ENCODE peak calls at places on chromosomes 5 and 9, in ten cellular contexts. One of them, this sample, is unnamed.

GRCh38 chr9:97954550-97954989 is 16.6 kb upstream of the HEMGN start:
- DNase-seq in Jurkat, Clone E6-1: peak
- DNase-seq in activated T-helper 2 cell treated with anti-CD3 and anti-CD28 coated beads, Interferon-gamma antibody, Interleukin-2, Interleukin-4, amounts not matched to agents 10 μg/mL and 5 μg/mL and 100 μg/mL, durations not matched to agents 14 hours and 24 hours and 36 hours: peak
- DNase-seq in ELR: peak
- DNase-seq in CD8-positive, alpha-beta T cell: peak
- DNase-seq in AG04450: no peak
- DNase-seq in SK-N-DZ: peak
- DNase-seq in choroid plexus epithelial cell: peak
- DNase-seq in AML-193: peak
- DNase-seq in cardiac fibroblast: peak
- DNase-seq in this sample: peak

GRCh38 chr9:72478993-72479392 is 42.4 kb upstream of the TMC1 start:
- DNase-seq in SK-N-DZ: no peak
- DNase-seq in CD8-positive, alpha-beta T cell: no peak
- DNase-seq in AG04450: no peak
- DNase-seq in cardiac fibroblast: peak
- DNase-seq in ELR: peak
- DNase-seq in Jurkat, Clone E6-1: no peak
- DNase-seq in activated T-helper 2 cell treated with anti-CD3 and anti-CD28 coated beads, Interferon-gamma antibody, Interleukin-2, Interleukin-4, amounts not matched to agents 10 μg/mL and 5 μg/mL and 100 μg/mL, durations not matched to agents 14 hours and 24 hours and 36 hours: no peak
- DNase-seq in AML-193: no peak
- DNase-seq in choroid plexus epithelial cell: peak
- DNase-seq in this sample: no peak

GRCh38 chr5:180599590-180599914 is 8.3 kb upstream of the SCGB3A1 start:
- DNase-seq in activated T-helper 2 cell treated with anti-CD3 and anti-CD28 coated beads, Interferon-gamma antibody, Interleukin-2, Interleukin-4, amounts not matched to agents 10 μg/mL and 5 μg/mL and 100 μg/mL, durations not matched to agents 14 hours and 24 hours and 36 hours: no peak
- DNase-seq in ELR: no peak
- DNase-seq in AG04450: no peak
- DNase-seq in CD8-positive, alpha-beta T cell: no peak
- DNase-seq in AML-193: no peak
- DNase-seq in SK-N-DZ: no peak
- DNase-seq in Jurkat, Clone E6-1: no peak
- DNase-seq in cardiac fibroblast: no peak
- DNase-seq in choroid plexus epithelial cell: no peak
- DNase-seq in this sample: no peak

GRCh38 chr9:133892193-133892920 is 99.8 kb downstream of the VAV2 start:
- DNase-seq in SK-N-DZ: no peak
- DNase-seq in choroid plexus epithelial cell: no peak
- DNase-seq in activated T-helper 2 cell treated with anti-CD3 and anti-CD28 coated beads, Interferon-gamma antibody, Interleukin-2, Interleukin-4, amounts not matched to agents 10 μg/mL and 5 μg/mL and 100 μg/mL, durations not matched to agents 14 hours and 24 hours and 36 hours: no peak
- DNase-seq in ELR: no peak
- DNase-seq in CD8-positive, alpha-beta T cell: no peak
- DNase-seq in AG04450: no peak
- DNase-seq in AML-193: no peak
- DNase-seq in cardiac fibroblast: no peak
- DNase-seq in Jurkat, Clone E6-1: no peak
- DNase-seq in this sample: no peak

GRCh38 chr5:103424453-103425205 is 138.0 kb downstream of the NUDT12 start:
- DNase-seq in SK-N-DZ: no peak
- DNase-seq in AG04450: peak
- DNase-seq in Jurkat, Clone E6-1: no peak
- DNase-seq in CD8-positive, alpha-beta T cell: no peak
- DNase-seq in AML-193: no peak
- DNase-seq in ELR: peak
- DNase-seq in cardiac fibroblast: peak
- DNase-seq in activated T-helper 2 cell treated with anti-CD3 and anti-CD28 coated beads, Interferon-gamma antibody, Interleukin-2, Interleukin-4, amounts not matched to agents 10 μg/mL and 5 μg/mL and 100 μg/mL, durations not matched to agents 14 hours and 24 hours and 36 hours: no peak
- DNase-seq in choroid plexus epithelial cell: peak
- DNase-seq in this sample: no peak

GRCh38 chr9:137245450-137246421 is 4.6 kb downstream of the TUBB4B start:
- DNase-seq in activated T-helper 2 cell treated with anti-CD3 and anti-CD28 coated beads, Interferon-gamma antibody, Interleukin-2, Interleukin-4, amounts not matched to agents 10 μg/mL and 5 μg/mL and 100 μg/mL, durations not matched to agents 14 hours and 24 hours and 36 hours: no peak
- DNase-seq in AG04450: no peak
- DNase-seq in CD8-positive, alpha-beta T cell: no peak
- DNase-seq in ELR: no peak
- DNase-seq in cardiac fibroblast: no peak
- DNase-seq in SK-N-DZ: no peak
- DNase-seq in AML-193: no peak
- DNase-seq in choroid plexus epithelial cell: no peak
- DNase-seq in Jurkat, Clone E6-1: no peak
- DNase-seq in this sample: no peak

GRCh38 chr5:72417333-72418062 is 89.7 kb downstream of the ZNF366 start:
- DNase-seq in Jurkat, Clone E6-1: no peak
- DNase-seq in activated T-helper 2 cell treated with anti-CD3 and anti-CD28 coated beads, Interferon-gamma antibody, Interleukin-2, Interleukin-4, amounts not matched to agents 10 μg/mL and 5 μg/mL and 100 μg/mL, durations not matched to agents 14 hours and 24 hours and 36 hours: no peak
- DNase-seq in AML-193: no peak
- DNase-seq in ELR: no peak
- DNase-seq in cardiac fibroblast: no peak
- DNase-seq in AG04450: no peak
- DNase-seq in CD8-positive, alpha-beta T cell: no peak
- DNase-seq in SK-N-DZ: no peak
- DNase-seq in choroid plexus epithelial cell: no peak
- DNase-seq in this sample: no peak

GRCh38 chr5:54756301-54756700 is 229.1 kb downstream of the ESM1 start:
- DNase-seq in cardiac fibroblast: no peak
- DNase-seq in SK-N-DZ: no peak
- DNase-seq in CD8-positive, alpha-beta T cell: no peak
- DNase-seq in AML-193: no peak
- DNase-seq in Jurkat, Clone E6-1: no peak
- DNase-seq in AG04450: no peak
- DNase-seq in choroid plexus epithelial cell: no peak
- DNase-seq in activated T-helper 2 cell treated with anti-CD3 and anti-CD28 coated beads, Interferon-gamma antibody, Interleukin-2, Interleukin-4, amounts not matched to agents 10 μg/mL and 5 μg/mL and 100 μg/mL, durations not matched to agents 14 hours and 24 hours and 36 hours: no peak
- DNase-seq in ELR: no peak
- DNase-seq in this sample: no peak

GRCh38 chr5:67081259-67081658 is 115.3 kb downstream of the CD180 start:
- DNase-seq in CD8-positive, alpha-beta T cell: no peak
- DNase-seq in ELR: no peak
- DNase-seq in AML-193: no peak
- DNase-seq in activated T-helper 2 cell treated with anti-CD3 and anti-CD28 coated beads, Interferon-gamma antibody, Interleukin-2, Interleukin-4, amounts not matched to agents 10 μg/mL and 5 μg/mL and 100 μg/mL, durations not matched to agents 14 hours and 24 hours and 36 hours: no peak
- DNase-seq in AG04450: no peak
- DNase-seq in Jurkat, Clone E6-1: no peak
- DNase-seq in choroid plexus epithelial cell: no peak
- DNase-seq in SK-N-DZ: no peak
- DNase-seq in cardiac fibroblast: no peak
- DNase-seq in this sample: no peak

GRCh38 chr9:16645970-16646369 is 224.5 kb downstream of the BNC2 start:
- DNase-seq in Jurkat, Clone E6-1: no peak
- DNase-seq in ELR: no peak
- DNase-seq in AG04450: no peak
- DNase-seq in AML-193: no peak
- DNase-seq in CD8-positive, alpha-beta T cell: no peak
- DNase-seq in cardiac fibroblast: peak
- DNase-seq in choroid plexus epithelial cell: no peak
- DNase-seq in activated T-helper 2 cell treated with anti-CD3 and anti-CD28 coated beads, Interferon-gamma antibody, Interleukin-2, Interleukin-4, amounts not matched to agents 10 μg/mL and 5 μg/mL and 100 μg/mL, durations not matched to agents 14 hours and 24 hours and 36 hours: no peak
- DNase-seq in SK-N-DZ: no peak
- DNase-seq in this sample: no peak

GRCh38 chr9:85987236-85987635 is 46.3 kb downstream of the NAA35 start:
- DNase-seq in activated T-helper 2 cell treated with anti-CD3 and anti-CD28 coated beads, Interferon-gamma antibody, Interleukin-2, Interleukin-4, amounts not matched to agents 10 μg/mL and 5 μg/mL and 100 μg/mL, durations not matched to agents 14 hours and 24 hours and 36 hours: no peak
- DNase-seq in CD8-positive, alpha-beta T cell: no peak
- DNase-seq in Jurkat, Clone E6-1: no peak
- DNase-seq in choroid plexus epithelial cell: no peak
- DNase-seq in AML-193: no peak
- DNase-seq in ELR: no peak
- DNase-seq in SK-N-DZ: no peak
- DNase-seq in AG04450: no peak
- DNase-seq in cardiac fibroblast: no peak
- DNase-seq in this sample: no peak

GRCh38 chr5:14464101-14464500 is 117.5 kb upstream of the OTULINL start:
- DNase-seq in AML-193: no peak
- DNase-seq in activated T-helper 2 cell treated with anti-CD3 and anti-CD28 coated beads, Interferon-gamma antibody, Interleukin-2, Interleukin-4, amounts not matched to agents 10 μg/mL and 5 μg/mL and 100 μg/mL, durations not matched to agents 14 hours and 24 hours and 36 hours: no peak
- DNase-seq in CD8-positive, alpha-beta T cell: no peak
- DNase-seq in choroid plexus epithelial cell: peak
- DNase-seq in AG04450: no peak
- DNase-seq in cardiac fibroblast: peak
- DNase-seq in Jurkat, Clone E6-1: no peak
- DNase-seq in SK-N-DZ: no peak
- DNase-seq in ELR: no peak
- DNase-seq in this sample: no peak

GRCh38 chr9:96203867-96204412 is 98.0 kb downstream of the HSD17B3 start:
- DNase-seq in Jurkat, Clone E6-1: peak
- DNase-seq in AG04450: no peak
- DNase-seq in cardiac fibroblast: no peak
- DNase-seq in activated T-helper 2 cell treated with anti-CD3 and anti-CD28 coated beads, Interferon-gamma antibody, Interleukin-2, Interleukin-4, amounts not matched to agents 10 μg/mL and 5 μg/mL and 100 μg/mL, durations not matched to agents 14 hours and 24 hours and 36 hours: no peak
- DNase-seq in SK-N-DZ: peak
- DNase-seq in AML-193: no peak
- DNase-seq in CD8-positive, alpha-beta T cell: no peak
- DNase-seq in choroid plexus epithelial cell: no peak
- DNase-seq in ELR: no peak
- DNase-seq in this sample: no peak

GRCh38 chr5:137836301-137836700 is 31.4 kb upstream of the MYOT start:
- DNase-seq in cardiac fibroblast: no peak
- DNase-seq in AG04450: no peak
- DNase-seq in ELR: no peak
- DNase-seq in activated T-helper 2 cell treated with anti-CD3 and anti-CD28 coated beads, Interferon-gamma antibody, Interleukin-2, Interleukin-4, amounts not matched to agents 10 μg/mL and 5 μg/mL and 100 μg/mL, durations not matched to agents 14 hours and 24 hours and 36 hours: no peak
- DNase-seq in AML-193: no peak
- DNase-seq in Jurkat, Clone E6-1: no peak
- DNase-seq in CD8-positive, alpha-beta T cell: no peak
- DNase-seq in SK-N-DZ: no peak
- DNase-seq in choroid plexus epithelial cell: peak
- DNase-seq in this sample: no peak

GRCh38 chr5:98635631-98636030 is 137.8 kb upstream of the RGMB start:
- DNase-seq in CD8-positive, alpha-beta T cell: no peak
- DNase-seq in AML-193: no peak
- DNase-seq in cardiac fibroblast: peak
- DNase-seq in SK-N-DZ: no peak
- DNase-seq in Jurkat, Clone E6-1: no peak
- DNase-seq in ELR: no peak
- DNase-seq in choroid plexus epithelial cell: peak
- DNase-seq in activated T-helper 2 cell treated with anti-CD3 and anti-CD28 coated beads, Interferon-gamma antibody, Interleukin-2, Interleukin-4, amounts not matched to agents 10 μg/mL and 5 μg/mL and 100 μg/mL, durations not matched to agents 14 hours and 24 hours and 36 hours: no peak
- DNase-seq in AG04450: no peak
- DNase-seq in this sample: no peak

GRCh38 chr9:37575921-37576721 is at the start of gene FBXO10:
- DNase-seq in cardiac fibroblast: peak
- DNase-seq in CD8-positive, alpha-beta T cell: peak
- DNase-seq in choroid plexus epithelial cell: peak
- DNase-seq in Jurkat, Clone E6-1: no peak
- DNase-seq in SK-N-DZ: peak
- DNase-seq in activated T-helper 2 cell treated with anti-CD3 and anti-CD28 coated beads, Interferon-gamma antibody, Interleukin-2, Interleukin-4, amounts not matched to agents 10 μg/mL and 5 μg/mL and 100 μg/mL, durations not matched to agents 14 hours and 24 hours and 36 hours: peak
- DNase-seq in ELR: peak
- DNase-seq in AG04450: no peak
- DNase-seq in AML-193: no peak
- DNase-seq in this sample: peak

GRCh38 chr5:17079562-17079961 is 137.9 kb upstream of the BASP1 start:
- DNase-seq in AML-193: no peak
- DNase-seq in choroid plexus epithelial cell: no peak
- DNase-seq in activated T-helper 2 cell treated with anti-CD3 and anti-CD28 coated beads, Interferon-gamma antibody, Interleukin-2, Interleukin-4, amounts not matched to agents 10 μg/mL and 5 μg/mL and 100 μg/mL, durations not matched to agents 14 hours and 24 hours and 36 hours: no peak
- DNase-seq in Jurkat, Clone E6-1: no peak
- DNase-seq in cardiac fibroblast: peak
- DNase-seq in SK-N-DZ: no peak
- DNase-seq in ELR: peak
- DNase-seq in CD8-positive, alpha-beta T cell: no peak
- DNase-seq in AG04450: no peak
- DNase-seq in this sample: no peak

GRCh38 chr5:84403773-84404172 is 19.1 kb upstream of the EDIL3 start:
- DNase-seq in AML-193: no peak
- DNase-seq in Jurkat, Clone E6-1: no peak
- DNase-seq in choroid plexus epithelial cell: peak
- DNase-seq in activated T-helper 2 cell treated with anti-CD3 and anti-CD28 coated beads, Interferon-gamma antibody, Interleukin-2, Interleukin-4, amounts not matched to agents 10 μg/mL and 5 μg/mL and 100 μg/mL, durations not matched to agents 14 hours and 24 hours and 36 hours: no peak
- DNase-seq in SK-N-DZ: no peak
- DNase-seq in cardiac fibroblast: peak
- DNase-seq in AG04450: peak
- DNase-seq in CD8-positive, alpha-beta T cell: no peak
- DNase-seq in ELR: peak
- DNase-seq in this sample: no peak

GRCh38 chr9:71518045-71518888 is 250.0 kb downstream of the CEMIP2 start:
- DNase-seq in Jurkat, Clone E6-1: no peak
- DNase-seq in CD8-positive, alpha-beta T cell: no peak
- DNase-seq in SK-N-DZ: no peak
- DNase-seq in cardiac fibroblast: peak
- DNase-seq in ELR: no peak
- DNase-seq in choroid plexus epithelial cell: peak
- DNase-seq in AML-193: no peak
- DNase-seq in AG04450: no peak
- DNase-seq in activated T-helper 2 cell treated with anti-CD3 and anti-CD28 coated beads, Interferon-gamma antibody, Interleukin-2, Interleukin-4, amounts not matched to agents 10 μg/mL and 5 μg/mL and 100 μg/mL, durations not matched to agents 14 hours and 24 hours and 36 hours: no peak
- DNase-seq in this sample: no peak